ENCODE peak calls at places on chromosomes 13 and 19, in eight cellular contexts. H is NCI-H446, B is PC-3, K is pancreas, M is left lung, U is left kidney, Z is T-helper 1 cell, C is NCI-H1930. O is an unnamed sample.

GRCh38 chr13:91247768-91248167 is 99.7 kb upstream of the MIR17HG start:
- DNase-seq in H (no peak), B (peak), K (no peak), M (no peak), U (peak), Z (no peak), C (no peak), O (no peak)

GRCh38 chr13:113547248-113547971 is 37.1 kb upstream of the TFDP1 start:
- DNase-seq in H (no peak), B (no peak), K (no peak), M (peak), U (no peak), Z (no peak), C (no peak), O (no peak)

GRCh38 chr19:46021531-46022041 is 1.3 kb downstream of the PGLYRP1 start:
- DNase-seq in H (no peak), B (no peak), K (no peak), M (peak), U (no peak), Z (no peak), C (no peak), O (no peak)

GRCh38 chr19:1867359-1867724 is 4.0 kb upstream of the KLF16 start:
- DNase-seq in H (no peak), B (no peak), K (no peak), M (no peak), U (no peak), Z (no peak), C (no peak), O (no peak)

GRCh38 chr13:27619711-27620376 is 485 bp downstream of the LNX2 start:
- DNase-seq in H (no peak), B (peak), K (peak), M (no peak), U (no peak), Z (peak), C (no peak), O (no peak)

GRCh38 chr13:97125810-97126738 is 96.1 kb upstream of the MBNL2 start:
- DNase-seq in H (no peak), B (peak), K (no peak), M (no peak), U (peak), Z (peak), C (no peak), O (no peak)

GRCh38 chr19:33208371-33208770 is 14.2 kb downstream of the LRP3 start:
- DNase-seq in H (no peak), B (no peak), K (no peak), M (peak), U (no peak), Z (no peak), C (no peak), O (no peak)

GRCh38 chr13:75736132-75736531 is 100.0 kb downstream of the LMO7 start:
- DNase-seq in H (no peak), B (no peak), K (no peak), M (no peak), U (no peak), Z (no peak), C (no peak), O (no peak)

GRCh38 chr19:1663854-1664253 is 11.4 kb upstream of the TCF3 start:
- DNase-seq in H (no peak), B (no peak), K (no peak), M (peak), U (no peak), Z (no peak), C (no peak), O (no peak)

GRCh38 chr13:31913459-31913858 is 118.1 kb upstream of the FRY start:
- DNase-seq in H (no peak), B (no peak), K (no peak), M (no peak), U (no peak), Z (no peak), C (no peak), O (no peak)

GRCh38 chr13:29165216-29165615 is 345.1 kb downstream of the MTUS2 start:
- DNase-seq in H (no peak), B (no peak), K (no peak), M (no peak), U (no peak), Z (no peak), C (no peak), O (no peak)

GRCh38 chr19:15466851-15467733 is 2.7 kb upstream of the RASAL3 start:
- DNase-seq in H (no peak), B (peak), K (no peak), M (no peak), U (no peak), Z (peak), C (no peak), O (no peak)

GRCh38 chr19:1256646-1257474 is 8.5 kb downstream of the MIDN start:
- DNase-seq in H (no peak), B (no peak), K (no peak), M (no peak), U (no peak), Z (no peak), C (no peak), O (no peak)

GRCh38 chr19:49852631-49853126 is 1.7 kb downstream of the PTOV1 start:
- DNase-seq in H (no peak), B (no peak), K (no peak), M (no peak), U (no peak), Z (no peak), C (no peak), O (no peak)

GRCh38 chr13:48737689-48738088 is 84.0 kb downstream of the CYSLTR2 start:
- DNase-seq in H (no peak), B (no peak), K (no peak), M (no peak), U (no peak), Z (no peak), C (no peak), O (no peak)

GRCh38 chr13:113652404-113653263 is 5.4 kb downstream of the ATP4B start:
- DNase-seq in H (no peak), B (no peak), K (peak), M (peak), U (no peak), Z (no peak), C (no peak), O (no peak)

GRCh38 chr19:56537442-56537841 is 1.3 kb upstream of the ZFP28 start:
- DNase-seq in H (no peak), B (no peak), K (no peak), M (no peak), U (no peak), Z (no peak), C (no peak), O (no peak)

GRCh38 chr19:5572556-5573286 is 5.0 kb upstream of the TINCR start:
- DNase-seq in H (no peak), B (peak), K (no peak), M (no peak), U (no peak), Z (no peak), C (no peak), O (no peak)

O was measured in H1.